ENCODE peak calls at places on chromosomes 2 and 18, in five cellular contexts. Z is A549, B is WERI-Rb-1, E is heart right ventricle, W is kidney epithelial cell. R is an unnamed sample.

GRCh38 chr2:197030090-197030489 is 103.6 kb upstream of the PGAP1 start:
- DNase-seq in W (no peak), B (no peak), E (no peak), Z (no peak), R (no peak)

GRCh38 chr18:55577812-55578539 is 10.0 kb downstream of the TCF4 start:
- DNase-seq in W (no peak), E (no peak), Z (no peak), B (no peak), R (no peak)

GRCh38 chr18:58891753-58892152 is 27.1 kb downstream of the ZNF532 start:
- DNase-seq in B (no peak), Z (no peak), W (no peak), E (no peak), R (no peak)

GRCh38 chr2:31335921-31336570 is 78.5 kb downstream of the XDH start:
- DNase-seq in W (peak), E (no peak), B (no peak), Z (no peak), R (peak)

GRCh38 chr18:37235583-37235982 is 330.0 kb downstream of the CELF4 start:
- DNase-seq in B (no peak), E (no peak), Z (no peak), W (no peak), R (no peak)

GRCh38 chr2:238169021-238169707 is 10.4 kb downstream of the ERFE start:
- DNase-seq in W (peak), B (no peak), Z (peak), E (no peak), R (peak)

GRCh38 chr2:108215794-108216211 is 24.0 kb upstream of the SULT1C3 start:
- DNase-seq in E (no peak), W (peak), Z (peak), B (no peak), R (peak)

GRCh38 chr2:235605306-235605998 is 111.6 kb downstream of the AGAP1 start:
- DNase-seq in Z (no peak), W (peak), E (peak), B (no peak), R (peak)

GRCh38 chr2:11498126-11498473 is 32.1 kb upstream of the E2F6 start:
- DNase-seq in E (no peak), W (no peak), B (no peak), Z (no peak), R (no peak)

GRCh38 chr2:229718057-229718456 is 3.7 kb upstream of the DNER start:
- DNase-seq in E (no peak), W (no peak), B (no peak), Z (no peak), R (no peak)

GRCh38 chr2:96108578-96109561 is 7.5 kb downstream of the ADRA2B start:
- DNase-seq in B (peak), W (no peak), Z (no peak), E (peak), R (no peak)

GRCh38 chr2:3285901-3286645 is 91.5 kb downstream of the EIPR1 start:
- DNase-seq in W (no peak), B (no peak), E (no peak), Z (no peak), R (no peak)

GRCh38 chr2:47339745-47340541 is 63.0 kb upstream of the MSH2 start:
- DNase-seq in B (no peak), E (no peak), Z (no peak), W (peak), R (peak)

GRCh38 chr2:47336259-47337238 is 66.4 kb upstream of the MSH2 start:
- DNase-seq in Z (no peak), B (no peak), E (no peak), W (no peak), R (no peak)

GRCh38 chr2:47334356-47335136 is 68.4 kb upstream of the MSH2 start:
- DNase-seq in B (no peak), W (no peak), Z (no peak), E (no peak), R (no peak)
- TF ChIP-seq CTCF in B (no peak), W (no peak), Z (no peak), E (no peak), R (no peak)

GRCh38 chr2:60354713-60355112 is 198.7 kb downstream of the BCL11A start:
- DNase-seq in W (no peak), E (no peak), Z (no peak), B (no peak), R (no peak)
- H3K4me3 ChIP-seq in W (no peak), E (no peak), Z (no peak), B (no peak), R (no peak)

DNA sequence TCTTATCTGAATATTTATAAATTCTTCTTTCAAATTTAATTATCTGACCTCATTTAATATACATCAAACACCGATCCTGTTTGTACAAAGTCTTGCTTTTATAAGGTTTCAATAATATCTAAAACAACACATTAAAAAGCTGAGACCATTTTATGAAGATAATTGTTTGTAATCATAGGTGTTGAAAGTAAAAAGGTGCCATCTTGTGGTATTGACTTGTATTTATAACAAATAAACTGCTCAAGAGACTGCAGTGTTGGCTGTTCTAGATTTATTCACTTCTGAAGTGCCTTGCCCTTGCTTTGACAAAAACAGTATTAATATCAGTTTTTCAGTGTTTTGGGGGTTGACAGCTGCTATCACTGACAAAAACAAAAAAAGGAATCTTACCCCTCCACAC is 286.8 kb upstream of the HNMT start:
- DNase-seq in W (no peak), B (no peak), Z (no peak), E (no peak), R (no peak)
- TF ChIP-seq CTCF in W (no peak), B (no peak), Z (no peak), E (no peak), R (no peak)

GRCh38 chr18:183769-184168 is 25.4 kb downstream of the USP14 start:
- DNase-seq in E (no peak), Z (no peak), W (no peak), B (no peak), R (peak)

GRCh38 chr18:179499-179898 is 21.1 kb downstream of the USP14 start:
- DNase-seq in W (no peak), E (no peak), B (no peak), Z (no peak), R (no peak)

GRCh38 chr18:181711-182110 is 23.4 kb downstream of the USP14 start:
- DNase-seq in B (no peak), W (no peak), E (no peak), Z (no peak), R (no peak)
- H3K4me3 ChIP-seq in B (no peak), W (no peak), E (no peak), Z (no peak), R (no peak)

DNA sequence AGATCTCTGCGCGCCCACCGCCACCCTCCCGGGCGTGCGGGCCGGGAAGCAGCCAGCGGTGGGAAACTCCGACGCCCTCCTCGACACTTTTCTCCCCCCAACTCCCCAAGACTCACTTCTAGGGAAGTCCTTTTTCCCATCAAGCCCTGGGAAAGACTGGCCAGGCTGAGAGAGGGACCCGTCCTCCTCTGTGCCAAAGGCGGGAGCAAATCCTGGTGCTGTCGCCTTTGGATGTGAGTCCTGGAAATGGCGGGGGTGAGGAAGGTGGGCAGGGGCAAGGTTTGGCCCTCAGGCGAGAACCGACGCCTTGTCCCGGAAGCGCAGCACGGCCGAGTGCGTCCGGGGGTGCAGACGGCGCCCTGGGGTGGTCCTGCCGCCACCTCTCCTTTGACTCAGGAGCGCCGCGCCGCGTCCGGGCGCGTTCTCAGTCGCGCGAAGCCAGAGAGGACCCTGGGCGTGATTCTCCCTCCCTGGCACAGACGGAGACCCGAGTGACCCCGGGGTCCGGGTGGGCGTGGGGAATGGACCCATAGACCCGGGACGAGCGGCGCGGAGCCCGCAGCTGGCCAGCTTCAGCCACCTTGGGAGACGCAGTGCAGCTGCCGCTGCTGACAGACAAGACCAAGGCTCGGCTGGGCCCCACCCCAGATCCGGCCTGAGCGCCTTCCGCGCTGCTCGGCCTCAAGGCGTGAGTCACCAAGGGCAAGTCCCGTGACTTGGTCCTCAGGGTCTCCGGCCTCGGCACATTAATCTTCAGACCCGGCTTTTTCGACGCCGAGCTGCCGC is 3.5 kb upstream of the LBX2 start:
- DNase-seq in E (peak), W (peak), B (no peak), Z (peak), R (peak)
- TF ChIP-seq CTCF in E (peak), W (peak), B (no peak), Z (peak), R (peak)